ENCODE peak calls at places on chromosome 13, in nine cellular contexts. J is MM.1S, W is left ventricle myocardium inferior, G is progenitor cell of endocrine pancreas, A is AG09319, R is mesothelial cell of epicardium, N is right atrium auricular region, S is fibroblast of villous mesenchyme, I is cardiac fibroblast. T is an unnamed sample.

GRCh38 chr13:36965767-36966166 is 33.4 kb downstream of the ALG5 start:
- DNase-seq in J (no peak), W (no peak), G (no peak), A (peak), R (no peak), N (no peak), S (peak), I (peak), T (no peak)

GRCh38 chr13:80276371-80277289 is 64.3 kb downstream of the SPRY2 start:
- DNase-seq in J (no peak), W (no peak), G (no peak), A (no peak), R (no peak), N (no peak), S (peak), I (peak), T (peak)

GRCh38 chr13:30175166-30175565 is 132.2 kb downstream of the KATNAL1 start:
- DNase-seq in J (no peak), W (no peak), G (no peak), A (no peak), R (no peak), N (no peak), S (no peak), I (no peak), T (no peak)

GRCh38 chr13:64239372-64239771 is 2823.7 kb upstream of the PCDH20 start:
- DNase-seq in J (no peak), W (no peak), G (no peak), A (no peak), R (no peak), N (no peak), S (peak), I (peak), T (no peak)

GRCh38 chr13:91764527-91764926 is 366.1 kb downstream of the GPC5 start:
- DNase-seq in J (no peak), W (no peak), G (no peak), A (no peak), R (no peak), N (no peak), S (no peak), I (no peak), T (no peak)

GRCh38 chr13:19834704-19835103 is 28.7 kb downstream of the ZMYM5 start:
- DNase-seq in J (no peak), W (no peak), G (no peak), A (no peak), R (no peak), N (no peak), S (no peak), I (no peak), T (no peak)

GRCh38 chr13:111629933-111630332 is 309.5 kb downstream of the TEX29 start:
- DNase-seq in J (no peak), W (no peak), G (no peak), A (no peak), R (no peak), N (peak), S (no peak), I (no peak), T (no peak)

GRCh38 chr13:30019648-30020626 is 169.5 kb upstream of the UBL3 start:
- DNase-seq in J (no peak), W (no peak), G (no peak), A (no peak), R (no peak), N (no peak), S (no peak), I (no peak), T (no peak)

GRCh38 chr13:110010433-110011135 is 224.2 kb upstream of the IRS2 start:
- DNase-seq in J (no peak), W (no peak), G (no peak), A (no peak), R (no peak), N (no peak), S (peak), I (peak), T (no peak)

DNA sequence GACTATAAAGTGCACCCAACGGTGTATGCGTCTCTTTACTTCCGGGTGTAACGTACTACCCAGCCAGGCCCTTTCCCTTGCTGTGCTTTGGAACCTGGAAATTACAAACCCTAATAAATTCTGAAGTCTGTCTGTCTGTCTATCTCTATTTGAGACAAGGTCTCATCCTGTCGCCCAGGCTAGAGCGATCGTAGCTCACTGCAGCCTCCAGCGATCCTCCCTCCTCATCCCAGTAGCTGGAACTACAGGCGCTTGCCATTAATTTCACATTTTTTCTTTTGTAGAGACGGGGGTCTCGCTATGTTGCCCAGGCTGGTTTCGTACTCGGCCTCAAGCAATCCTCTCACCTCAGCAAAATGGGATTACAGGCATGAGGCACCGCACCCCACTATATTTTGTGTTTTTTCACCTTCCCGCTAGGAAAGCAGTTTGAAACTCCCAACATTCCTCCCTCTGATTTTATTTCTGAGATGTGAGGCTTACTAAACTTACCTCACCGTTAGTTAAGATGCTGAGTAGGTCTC is 471 bp upstream of the RNF6 start:
- DNase-seq in J (no peak), W (no peak), G (no peak), A (no peak), R (no peak), N (no peak), S (no peak), I (no peak), T (no peak)
- TF ChIP-seq CTCF in J (no peak), W (no peak), G (no peak), A (no peak), R (no peak), N (no peak), S (no peak), I (no peak), T (no peak)

DNA sequence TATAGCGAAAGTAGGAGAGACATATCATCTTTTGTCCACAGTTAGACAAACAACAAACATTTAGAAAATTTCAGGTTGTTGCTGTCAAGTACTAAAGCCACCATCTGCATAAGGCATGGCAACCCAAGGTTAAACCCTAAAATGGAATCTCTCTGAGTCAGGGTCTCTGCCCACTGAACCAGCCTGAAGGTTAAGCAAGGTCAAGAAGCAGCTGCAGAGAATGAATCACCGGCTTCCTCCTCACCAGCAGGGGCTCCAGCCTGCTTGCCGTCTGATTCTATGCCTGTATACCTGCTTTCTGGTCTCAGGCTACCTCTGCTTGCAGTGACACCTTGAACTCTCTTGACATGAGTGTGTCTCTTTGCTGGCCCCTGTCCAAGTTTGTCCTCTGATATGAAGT is 726.2 kb upstream of the SGCG start:
- DNase-seq in J (no peak), W (no peak), G (no peak), A (no peak), R (no peak), N (no peak), S (peak), I (no peak), T (peak)
- TF ChIP-seq CTCF in J (no peak), W (no peak), G (peak), A (no peak), R (no peak), N (no peak), S (peak), I (no peak), T (no peak)

DNA sequence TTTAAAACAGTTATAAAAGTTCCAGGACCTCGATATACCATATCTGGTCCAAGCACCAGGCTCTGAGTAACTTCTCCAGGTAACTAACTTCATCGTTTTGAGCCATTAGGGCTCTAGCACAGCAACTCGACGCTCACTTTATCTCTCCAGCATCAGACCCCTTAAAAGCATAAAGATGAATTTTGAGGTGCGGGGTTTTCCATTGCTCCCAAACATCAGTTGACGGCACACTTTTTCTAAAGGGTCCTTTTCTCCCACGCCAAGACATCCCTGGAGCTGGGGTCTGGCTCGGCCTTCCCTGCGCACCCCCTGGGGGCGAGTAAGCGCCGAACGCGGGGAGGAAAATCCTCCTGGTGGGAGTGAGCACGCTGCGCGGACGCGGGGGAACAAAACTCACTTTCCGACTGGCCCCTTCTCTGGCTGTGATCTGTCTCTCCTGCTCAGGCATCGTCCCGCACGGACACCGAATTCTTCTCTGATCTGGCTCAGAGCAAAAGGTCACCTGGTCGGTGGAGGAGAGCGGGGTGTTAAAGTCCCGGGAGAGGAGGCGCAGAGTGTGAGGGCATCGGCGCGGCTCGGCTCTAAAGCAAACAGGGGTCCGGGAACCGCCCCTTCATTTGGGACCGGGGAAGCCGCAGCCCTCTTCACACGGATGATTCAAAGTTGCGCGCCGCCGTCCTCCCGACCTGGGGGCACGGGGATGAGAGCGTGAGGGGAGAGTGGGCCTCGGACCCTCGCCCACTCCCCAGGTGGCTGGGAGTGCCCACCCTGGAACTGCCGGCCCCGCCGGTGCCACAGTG is at the start of gene ATP7B:
- DNase-seq in J (peak), W (no peak), G (peak), A (no peak), R (no peak), N (peak), S (peak), I (no peak), T (peak)
- TF ChIP-seq CTCF in J (no peak), W (peak), G (peak), A (peak), R (no peak), N (no peak), S (no peak), I (peak), T (no peak)

GRCh38 chr13:46751811-46752635 is 44.9 kb downstream of the ESD start:
- DNase-seq in J (no peak), W (no peak), G (no peak), A (no peak), R (no peak), N (no peak), S (no peak), I (no peak), T (no peak)
- TF ChIP-seq CTCF in J (no peak), W (peak), G (no peak), A (no peak), R (no peak), N (no peak), S (peak), I (no peak), T (no peak)

DNA sequence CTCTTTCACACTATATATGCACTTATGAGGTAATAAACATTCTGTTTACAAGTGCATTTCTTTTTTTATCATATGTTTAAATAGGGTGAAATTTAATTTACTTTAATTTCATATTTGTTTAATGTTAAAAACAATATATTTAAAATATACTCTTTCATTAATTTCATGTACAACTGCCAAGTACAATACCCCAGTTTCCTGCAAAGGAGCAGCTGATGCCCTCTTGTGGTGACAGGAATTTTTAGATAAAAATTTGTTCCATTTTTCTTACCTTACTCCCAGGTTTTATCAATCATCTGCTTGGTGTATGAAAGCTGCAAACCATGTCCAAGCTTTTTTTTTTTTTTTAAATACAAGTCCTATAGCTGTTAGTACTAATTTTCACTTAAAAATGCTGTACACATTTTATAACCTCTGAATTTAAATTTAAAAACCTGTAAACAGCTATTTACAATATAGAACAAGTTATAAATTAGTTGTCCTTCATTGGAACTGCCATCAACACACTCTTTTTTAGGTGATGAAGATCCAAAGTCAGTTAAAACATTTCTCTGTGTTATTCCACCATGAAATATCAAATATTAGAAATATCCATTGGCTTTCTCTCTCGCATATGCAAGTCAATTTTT is 4.9 kb downstream of the PCDH20 start:
- DNase-seq in J (peak), W (no peak), G (no peak), A (no peak), R (no peak), N (no peak), S (peak), I (peak), T (no peak)
- TF ChIP-seq CTCF in J (peak), W (peak), G (peak), A (peak), R (peak), N (peak), S (peak), I (peak), T (peak)

DNA sequence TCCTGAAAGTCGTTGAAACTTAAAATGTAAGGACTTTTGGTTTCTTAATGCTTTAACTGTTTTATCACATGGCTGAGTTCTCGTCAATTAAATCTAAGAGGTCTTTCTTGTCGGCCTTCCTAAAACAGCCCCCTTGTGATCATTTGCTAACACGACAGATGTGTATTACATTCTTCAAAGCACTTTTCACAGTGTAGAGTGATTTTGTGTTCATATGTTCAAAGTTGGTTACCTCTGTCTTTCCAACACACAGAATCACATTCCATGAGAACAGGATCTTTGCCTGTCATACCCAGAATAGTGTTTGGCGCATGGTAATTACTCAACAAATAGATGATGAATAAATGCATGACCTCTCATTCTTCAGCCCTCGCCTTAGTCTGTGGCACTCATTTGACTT is 1.1 kb downstream of the GTF2F2 start:
- DNase-seq in J (peak), W (no peak), G (no peak), A (no peak), R (no peak), N (no peak), S (peak), I (peak), T (no peak)
- TF ChIP-seq CTCF in J (peak), W (no peak), G (peak), A (peak), R (no peak), N (no peak), S (peak), I (peak), T (peak)

GRCh38 chr13:41568990-41569387 is 111.6 kb downstream of the RGCC start:
- DNase-seq in J (no peak), W (no peak), G (no peak), A (no peak), R (no peak), N (no peak), S (peak), I (peak), T (no peak)
- TF ChIP-seq CTCF in J (no peak), W (peak), G (no peak), A (no peak), R (no peak), N (no peak), S (peak), I (peak), T (no peak)

GRCh38 chr13:70622785-70623184 is 514.5 kb upstream of the KLHL1 start:
- DNase-seq in J (no peak), W (no peak), G (no peak), A (no peak), R (no peak), N (no peak), S (no peak), I (no peak), T (no peak)

GRCh38 chr13:70623260-70623659 is 515.0 kb upstream of the KLHL1 start:
- DNase-seq in J (no peak), W (no peak), G (no peak), A (no peak), R (no peak), N (no peak), S (peak), I (peak), T (no peak)
- TF ChIP-seq CTCF in J (peak), W (peak), G (peak), A (peak), R (peak), N (peak), S (no peak), I (peak), T (peak)

DNA sequence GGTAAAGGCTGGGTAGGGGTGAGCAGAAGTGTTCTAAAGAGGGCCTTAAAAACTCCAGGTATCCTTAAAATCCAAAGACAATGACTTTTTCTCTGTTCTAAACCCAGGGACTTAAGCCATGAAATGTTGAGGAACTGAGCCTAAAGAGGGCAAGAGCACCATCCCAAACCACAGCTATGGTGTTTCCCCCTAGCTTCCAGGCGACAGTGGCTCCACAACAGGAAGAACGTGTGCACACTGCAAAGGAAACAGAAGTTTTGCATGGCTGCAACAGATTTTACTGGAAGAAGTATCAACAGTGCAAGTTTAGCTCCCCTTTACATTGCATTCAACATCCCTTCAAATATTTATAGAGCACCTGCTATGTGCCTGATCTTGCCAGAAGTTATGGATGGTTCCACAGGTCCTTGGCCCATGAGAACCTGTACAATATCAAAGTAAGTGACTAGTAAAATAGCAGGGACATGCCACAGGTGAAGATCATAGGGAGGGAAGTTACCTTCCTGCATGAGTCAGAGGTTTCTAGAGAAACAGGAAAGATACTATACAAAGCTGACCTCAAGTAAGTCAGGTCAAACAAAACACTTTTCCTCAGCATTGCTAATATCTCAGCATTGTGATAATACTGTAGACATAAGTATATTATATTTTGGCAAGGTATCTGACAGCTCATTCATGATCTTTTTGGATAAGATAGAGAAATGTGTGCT is 8.4 kb upstream of the KCTD12 start:
- DNase-seq in J (peak), W (no peak), G (no peak), A (no peak), R (no peak), N (no peak), S (no peak), I (no peak), T (no peak)
- TF ChIP-seq CTCF in J (no peak), W (no peak), G (no peak), A (no peak), R (no peak), N (no peak), S (no peak), I (no peak), T (no peak)

DNA sequence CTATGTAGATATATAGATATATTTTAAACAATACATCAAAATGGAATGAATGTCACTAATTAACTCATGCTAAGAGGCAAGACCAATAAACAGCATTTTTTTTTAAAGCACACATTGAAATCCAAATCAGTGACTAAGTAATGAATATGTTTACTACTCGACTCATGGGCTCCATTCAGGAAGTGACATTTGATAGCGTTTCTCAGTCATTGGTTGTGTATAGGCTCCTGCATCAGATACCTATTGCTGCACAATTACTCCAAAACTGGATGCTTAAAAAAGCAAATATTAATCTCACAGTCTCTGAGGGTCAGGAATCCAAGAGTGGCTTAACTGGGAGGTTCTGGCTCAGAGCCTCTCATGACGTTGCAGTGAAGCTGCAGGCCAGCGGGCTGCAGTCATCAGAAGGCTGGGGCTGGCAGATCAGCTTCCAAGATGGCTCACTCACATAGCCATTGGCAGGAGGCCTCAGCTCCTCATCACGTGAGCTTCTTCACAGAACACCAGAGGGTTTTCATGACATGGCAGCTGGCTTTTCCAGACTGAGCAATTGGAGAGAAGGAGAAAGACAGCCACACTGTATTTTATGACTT is 525.1 kb upstream of the NBEA start:
- DNase-seq in J (no peak), W (peak), G (no peak), A (peak), R (no peak), N (peak), S (peak), I (peak), T (no peak)
- TF ChIP-seq CTCF in J (no peak), W (no peak), G (no peak), A (no peak), R (no peak), N (no peak), S (no peak), I (no peak), T (no peak)